ENCODE peak calls at places on chromosomes 16 and 17, in ten cellular contexts. One of them, this sample, is unnamed.

GRCh38 chr16:30786115-30786935 is 680 bp downstream of the ZNF629 start:
- DNase-seq in CD8-positive, alpha-beta T cell: no peak
- DNase-seq in frontal cortex: peak
- DNase-seq in renal cortical epithelial cell: no peak
- DNase-seq in NCI-H1417: peak
- DNase-seq in NAMALWA: no peak
- DNase-seq in AG09319: no peak
- DNase-seq in C1 segment of cervical spinal cord: no peak
- DNase-seq in AG10803: peak
- DNase-seq in mammary epithelial cell: peak
- DNase-seq in this sample: peak

GRCh38 chr17:8835106-8835505 is 32.4 kb downstream of the PIK3R6 start:
- DNase-seq in renal cortical epithelial cell: no peak
- DNase-seq in mammary epithelial cell: no peak
- DNase-seq in NCI-H1417: no peak
- DNase-seq in CD8-positive, alpha-beta T cell: no peak
- DNase-seq in AG09319: no peak
- DNase-seq in frontal cortex: no peak
- DNase-seq in C1 segment of cervical spinal cord: no peak
- DNase-seq in AG10803: no peak
- DNase-seq in NAMALWA: no peak
- DNase-seq in this sample: no peak

GRCh38 chr17:58510075-58510474 is 4.4 kb downstream of the MTMR4 start:
- DNase-seq in frontal cortex: no peak
- DNase-seq in NCI-H1417: no peak
- DNase-seq in NAMALWA: no peak
- DNase-seq in mammary epithelial cell: no peak
- DNase-seq in AG10803: no peak
- DNase-seq in CD8-positive, alpha-beta T cell: no peak
- DNase-seq in AG09319: no peak
- DNase-seq in renal cortical epithelial cell: no peak
- DNase-seq in C1 segment of cervical spinal cord: no peak
- DNase-seq in this sample: no peak

GRCh38 chr16:82660078-82660645 is 33.4 kb downstream of the CDH13 start:
- DNase-seq in NAMALWA: no peak
- DNase-seq in frontal cortex: no peak
- DNase-seq in AG10803: peak
- DNase-seq in renal cortical epithelial cell: no peak
- DNase-seq in NCI-H1417: no peak
- DNase-seq in C1 segment of cervical spinal cord: no peak
- DNase-seq in mammary epithelial cell: peak
- DNase-seq in CD8-positive, alpha-beta T cell: no peak
- DNase-seq in AG09319: no peak
- DNase-seq in this sample: no peak

GRCh38 chr17:70955441-70955840 is 786.1 kb downstream of the KCNJ2 start:
- DNase-seq in renal cortical epithelial cell: no peak
- DNase-seq in NAMALWA: no peak
- DNase-seq in CD8-positive, alpha-beta T cell: no peak
- DNase-seq in C1 segment of cervical spinal cord: no peak
- DNase-seq in frontal cortex: no peak
- DNase-seq in mammary epithelial cell: no peak
- DNase-seq in AG10803: no peak
- DNase-seq in AG09319: no peak
- DNase-seq in NCI-H1417: peak
- DNase-seq in this sample: no peak

GRCh38 chr17:3029213-3029913 is 34.0 kb downstream of the OR1D5 start:
- DNase-seq in frontal cortex: no peak
- DNase-seq in AG09319: no peak
- DNase-seq in CD8-positive, alpha-beta T cell: no peak
- DNase-seq in AG10803: no peak
- DNase-seq in renal cortical epithelial cell: no peak
- DNase-seq in NCI-H1417: peak
- DNase-seq in mammary epithelial cell: no peak
- DNase-seq in NAMALWA: no peak
- DNase-seq in C1 segment of cervical spinal cord: no peak
- DNase-seq in this sample: no peak

GRCh38 chr16:11306381-11306780 is 25.3 kb upstream of the PRM1 start:
- DNase-seq in AG10803: no peak
- DNase-seq in C1 segment of cervical spinal cord: no peak
- DNase-seq in CD8-positive, alpha-beta T cell: no peak
- DNase-seq in AG09319: no peak
- DNase-seq in frontal cortex: no peak
- DNase-seq in NAMALWA: no peak
- DNase-seq in NCI-H1417: no peak
- DNase-seq in renal cortical epithelial cell: no peak
- DNase-seq in mammary epithelial cell: no peak
- DNase-seq in this sample: no peak

GRCh38 chr17:7530294-7530900 is 18.5 kb upstream of the TNFSF12 start:
- DNase-seq in AG10803: no peak
- DNase-seq in frontal cortex: no peak
- DNase-seq in NAMALWA: no peak
- DNase-seq in mammary epithelial cell: no peak
- DNase-seq in C1 segment of cervical spinal cord: no peak
- DNase-seq in renal cortical epithelial cell: peak
- DNase-seq in CD8-positive, alpha-beta T cell: no peak
- DNase-seq in AG09319: no peak
- DNase-seq in NCI-H1417: no peak
- DNase-seq in this sample: no peak

GRCh38 chr16:14549789-14550153 is 80.3 kb downstream of the PARN start:
- DNase-seq in NAMALWA: no peak
- DNase-seq in CD8-positive, alpha-beta T cell: no peak
- DNase-seq in frontal cortex: no peak
- DNase-seq in AG10803: no peak
- DNase-seq in renal cortical epithelial cell: peak
- DNase-seq in C1 segment of cervical spinal cord: no peak
- DNase-seq in AG09319: no peak
- DNase-seq in NCI-H1417: peak
- DNase-seq in mammary epithelial cell: no peak
- DNase-seq in this sample: peak

GRCh38 chr17:43809121-43809520 is 23.8 kb downstream of the MPP3 start:
- DNase-seq in mammary epithelial cell: no peak
- DNase-seq in NCI-H1417: no peak
- DNase-seq in frontal cortex: no peak
- DNase-seq in C1 segment of cervical spinal cord: no peak
- DNase-seq in NAMALWA: no peak
- DNase-seq in renal cortical epithelial cell: no peak
- DNase-seq in AG09319: no peak
- DNase-seq in AG10803: no peak
- DNase-seq in CD8-positive, alpha-beta T cell: no peak
- DNase-seq in this sample: no peak

GRCh38 chr17:64216385-64217248 is 46.4 kb downstream of the TEX2 start:
- DNase-seq in frontal cortex: no peak
- DNase-seq in renal cortical epithelial cell: peak
- DNase-seq in AG09319: no peak
- DNase-seq in AG10803: no peak
- DNase-seq in C1 segment of cervical spinal cord: no peak
- DNase-seq in NAMALWA: no peak
- DNase-seq in NCI-H1417: no peak
- DNase-seq in CD8-positive, alpha-beta T cell: no peak
- DNase-seq in mammary epithelial cell: peak
- DNase-seq in this sample: no peak

GRCh38 chr17:33385713-33386112 is 92.6 kb upstream of the ASIC2 start:
- DNase-seq in NCI-H1417: no peak
- DNase-seq in mammary epithelial cell: no peak
- DNase-seq in C1 segment of cervical spinal cord: no peak
- DNase-seq in AG10803: no peak
- DNase-seq in CD8-positive, alpha-beta T cell: no peak
- DNase-seq in frontal cortex: no peak
- DNase-seq in AG09319: no peak
- DNase-seq in NAMALWA: no peak
- DNase-seq in renal cortical epithelial cell: no peak
- DNase-seq in this sample: no peak

GRCh38 chr16:11359370-11359769 is 14.1 kb downstream of the RMI2 start:
- DNase-seq in C1 segment of cervical spinal cord: no peak
- DNase-seq in frontal cortex: no peak
- DNase-seq in NAMALWA: no peak
- DNase-seq in mammary epithelial cell: peak
- DNase-seq in CD8-positive, alpha-beta T cell: no peak
- DNase-seq in AG10803: peak
- DNase-seq in AG09319: no peak
- DNase-seq in renal cortical epithelial cell: peak
- DNase-seq in NCI-H1417: no peak
- DNase-seq in this sample: peak

GRCh38 chr16:69526831-69527655 is 38.7 kb upstream of the NFAT5 start:
- DNase-seq in CD8-positive, alpha-beta T cell: no peak
- DNase-seq in renal cortical epithelial cell: peak
- DNase-seq in AG10803: no peak
- DNase-seq in NAMALWA: no peak
- DNase-seq in mammary epithelial cell: no peak
- DNase-seq in frontal cortex: no peak
- DNase-seq in NCI-H1417: no peak
- DNase-seq in AG09319: no peak
- DNase-seq in C1 segment of cervical spinal cord: no peak
- DNase-seq in this sample: peak

GRCh38 chr17:57801044-57801711 is 48.7 kb downstream of the MRPS23 start:
- DNase-seq in renal cortical epithelial cell: no peak
- DNase-seq in C1 segment of cervical spinal cord: no peak
- DNase-seq in AG10803: no peak
- DNase-seq in NCI-H1417: no peak
- DNase-seq in mammary epithelial cell: no peak
- DNase-seq in AG09319: no peak
- DNase-seq in NAMALWA: no peak
- DNase-seq in CD8-positive, alpha-beta T cell: no peak
- DNase-seq in frontal cortex: no peak
- DNase-seq in this sample: no peak

GRCh38 chr17:73974536-73974935 is 228.9 kb upstream of the RPL38 start:
- DNase-seq in NCI-H1417: no peak
- DNase-seq in AG10803: no peak
- DNase-seq in CD8-positive, alpha-beta T cell: no peak
- DNase-seq in mammary epithelial cell: no peak
- DNase-seq in renal cortical epithelial cell: no peak
- DNase-seq in frontal cortex: no peak
- DNase-seq in NAMALWA: no peak
- DNase-seq in C1 segment of cervical spinal cord: no peak
- DNase-seq in AG09319: no peak
- DNase-seq in this sample: no peak

GRCh38 chr17:2975469-2975958 is 87.9 kb downstream of the OR1D5 start:
- DNase-seq in frontal cortex: no peak
- DNase-seq in NCI-H1417: peak
- DNase-seq in C1 segment of cervical spinal cord: no peak
- DNase-seq in AG09319: no peak
- DNase-seq in NAMALWA: no peak
- DNase-seq in mammary epithelial cell: peak
- DNase-seq in renal cortical epithelial cell: peak
- DNase-seq in CD8-positive, alpha-beta T cell: no peak
- DNase-seq in AG10803: no peak
- DNase-seq in this sample: no peak

GRCh38 chr16:80366023-80366422 is 174.8 kb upstream of the DYNLRB2 start:
- DNase-seq in NAMALWA: no peak
- DNase-seq in mammary epithelial cell: peak
- DNase-seq in AG09319: no peak
- DNase-seq in C1 segment of cervical spinal cord: no peak
- DNase-seq in frontal cortex: no peak
- DNase-seq in renal cortical epithelial cell: peak
- DNase-seq in CD8-positive, alpha-beta T cell: no peak
- DNase-seq in AG10803: no peak
- DNase-seq in NCI-H1417: no peak
- DNase-seq in this sample: no peak

GRCh38 chr16:10579965-10580918 is at the start of gene EMP2:
- DNase-seq in frontal cortex: peak
- DNase-seq in C1 segment of cervical spinal cord: peak
- DNase-seq in CD8-positive, alpha-beta T cell: no peak
- DNase-seq in AG10803: peak
- DNase-seq in renal cortical epithelial cell: peak
- DNase-seq in NAMALWA: no peak
- DNase-seq in NCI-H1417: no peak
- DNase-seq in AG09319: peak
- DNase-seq in mammary epithelial cell: peak
- DNase-seq in this sample: peak

GRCh38 chr16:48526058-48526957 is 83.7 kb downstream of the N4BP1 start:
- DNase-seq in frontal cortex: no peak
- DNase-seq in NAMALWA: peak
- DNase-seq in mammary epithelial cell: peak
- DNase-seq in CD8-positive, alpha-beta T cell: no peak
- DNase-seq in NCI-H1417: peak
- DNase-seq in AG09319: no peak
- DNase-seq in AG10803: no peak
- DNase-seq in renal cortical epithelial cell: peak
- DNase-seq in C1 segment of cervical spinal cord: no peak
- DNase-seq in this sample: no peak

GRCh38 chr17:78839173-78839761 is 1.3 kb downstream of the USP36 start:
- DNase-seq in AG10803: peak
- DNase-seq in C1 segment of cervical spinal cord: no peak
- DNase-seq in CD8-positive, alpha-beta T cell: no peak
- DNase-seq in AG09319: no peak
- DNase-seq in renal cortical epithelial cell: peak
- DNase-seq in frontal cortex: no peak
- DNase-seq in NAMALWA: peak
- DNase-seq in NCI-H1417: no peak
- DNase-seq in mammary epithelial cell: peak
- DNase-seq in this sample: peak

GRCh38 chr17:72383053-72383847 is 262.4 kb downstream of the SOX9 start:
- DNase-seq in C1 segment of cervical spinal cord: no peak
- DNase-seq in AG10803: no peak
- DNase-seq in CD8-positive, alpha-beta T cell: no peak
- DNase-seq in frontal cortex: no peak
- DNase-seq in NCI-H1417: peak
- DNase-seq in renal cortical epithelial cell: no peak
- DNase-seq in AG09319: no peak
- DNase-seq in mammary epithelial cell: no peak
- DNase-seq in NAMALWA: no peak
- DNase-seq in this sample: no peak

GRCh38 chr17:17204041-17204591 is 2.0 kb downstream of the PLD6 start:
- DNase-seq in C1 segment of cervical spinal cord: peak
- DNase-seq in AG09319: no peak
- DNase-seq in NAMALWA: no peak
- DNase-seq in AG10803: no peak
- DNase-seq in NCI-H1417: no peak
- DNase-seq in renal cortical epithelial cell: peak
- DNase-seq in frontal cortex: peak
- DNase-seq in mammary epithelial cell: no peak
- DNase-seq in CD8-positive, alpha-beta T cell: no peak
- DNase-seq in this sample: no peak

GRCh38 chr17:63150994-63151464 is 185.0 kb downstream of the TANC2 start:
- DNase-seq in mammary epithelial cell: no peak
- DNase-seq in NAMALWA: no peak
- DNase-seq in C1 segment of cervical spinal cord: no peak
- DNase-seq in AG09319: peak
- DNase-seq in renal cortical epithelial cell: no peak
- DNase-seq in frontal cortex: no peak
- DNase-seq in CD8-positive, alpha-beta T cell: no peak
- DNase-seq in NCI-H1417: peak
- DNase-seq in AG10803: peak
- DNase-seq in this sample: no peak

GRCh38 chr16:11162571-11163268 is 93.3 kb downstream of the SOCS1 start:
- DNase-seq in AG10803: no peak
- DNase-seq in frontal cortex: no peak
- DNase-seq in AG09319: no peak
- DNase-seq in C1 segment of cervical spinal cord: no peak
- DNase-seq in CD8-positive, alpha-beta T cell: no peak
- DNase-seq in NAMALWA: no peak
- DNase-seq in mammary epithelial cell: no peak
- DNase-seq in renal cortical epithelial cell: no peak
- DNase-seq in NCI-H1417: no peak
- DNase-seq in this sample: no peak

GRCh38 chr16:648071-648785 is 937 bp upstream of the WDR90 start:
- DNase-seq in NAMALWA: peak
- DNase-seq in AG10803: peak
- DNase-seq in NCI-H1417: peak
- DNase-seq in AG09319: no peak
- DNase-seq in C1 segment of cervical spinal cord: no peak
- DNase-seq in renal cortical epithelial cell: peak
- DNase-seq in CD8-positive, alpha-beta T cell: no peak
- DNase-seq in mammary epithelial cell: peak
- DNase-seq in frontal cortex: peak
- DNase-seq in this sample: no peak

GRCh38 chr16:27596411-27596810 is 46.5 kb downstream of the KATNIP start:
- DNase-seq in NCI-H1417: no peak
- DNase-seq in mammary epithelial cell: no peak
- DNase-seq in NAMALWA: no peak
- DNase-seq in C1 segment of cervical spinal cord: no peak
- DNase-seq in AG09319: no peak
- DNase-seq in frontal cortex: no peak
- DNase-seq in CD8-positive, alpha-beta T cell: no peak
- DNase-seq in AG10803: no peak
- DNase-seq in renal cortical epithelial cell: no peak
- DNase-seq in this sample: no peak

GRCh38 chr17:74632196-74632540 is 8.6 kb upstream of the CD300E start:
- DNase-seq in NCI-H1417: no peak
- DNase-seq in C1 segment of cervical spinal cord: peak
- DNase-seq in NAMALWA: no peak
- DNase-seq in renal cortical epithelial cell: no peak
- DNase-seq in CD8-positive, alpha-beta T cell: no peak
- DNase-seq in AG09319: no peak
- DNase-seq in frontal cortex: no peak
- DNase-seq in AG10803: no peak
- DNase-seq in mammary epithelial cell: no peak
- DNase-seq in this sample: no peak

This sample was measured in kidney glomerular epithelial cell.